ENCODE peak calls at places on chromosomes 13 and 19, in four cellular contexts. One of them, this sample, is unnamed.

GRCh38 chr13:74278901-74279300 is 144.7 kb upstream of the KLF12 start:
- DNase-seq in HepG2: no peak
- DNase-seq in K562: no peak
- DNase-seq in H1: no peak
- DNase-seq in this sample: no peak

GRCh38 chr19:13014101-13014920 is 19.0 kb downstream of the NFIX start:
- DNase-seq in HepG2: no peak
- DNase-seq in K562: no peak
- DNase-seq in H1: peak
- DNase-seq in this sample: no peak

GRCh38 chr13:37910790-37911189 is 41.2 kb upstream of the TRPC4 start:
- DNase-seq in HepG2: no peak
- DNase-seq in K562: peak
- DNase-seq in H1: no peak
- DNase-seq in this sample: no peak

GRCh38 chr13:51025245-51025872 is 85.7 kb downstream of the C13orf42 start:
- DNase-seq in HepG2: no peak
- DNase-seq in K562: no peak
- DNase-seq in H1: peak
- DNase-seq in this sample: no peak

GRCh38 chr13:40271931-40272775 is 394.3 kb downstream of the FOXO1 start:
- DNase-seq in HepG2: no peak
- DNase-seq in K562: no peak
- DNase-seq in H1: no peak
- DNase-seq in this sample: no peak

GRCh38 chr13:46160474-46161066 is 21.4 kb downstream of the LCP1 start:
- DNase-seq in HepG2: peak
- DNase-seq in K562: peak
- DNase-seq in H1: no peak
- DNase-seq in this sample: no peak

GRCh38 chr13:40352807-40353562 is 313.5 kb downstream of the FOXO1 start:
- DNase-seq in HepG2: no peak
- DNase-seq in K562: no peak
- DNase-seq in H1: no peak
- DNase-seq in this sample: no peak

GRCh38 chr19:27671876-27672275 is 1541.1 kb downstream of the UQCRFS1 start:
- DNase-seq in HepG2: no peak
- DNase-seq in K562: no peak
- DNase-seq in H1: no peak
- DNase-seq in this sample: no peak

GRCh38 chr13:101520672-101521071 is 68.2 kb downstream of the ITGBL1 start:
- DNase-seq in HepG2: no peak
- DNase-seq in K562: no peak
- DNase-seq in H1: no peak
- DNase-seq in this sample: no peak

GRCh38 chr13:75440100-75440499 is 41.9 kb downstream of the TBC1D4 start:
- DNase-seq in HepG2: peak
- DNase-seq in K562: peak
- DNase-seq in H1: no peak
- DNase-seq in this sample: no peak

GRCh38 chr19:3950871-3951861 is 18.3 kb downstream of the NMRK2 start:
- DNase-seq in HepG2: no peak
- DNase-seq in K562: peak
- DNase-seq in H1: no peak
- DNase-seq in this sample: no peak

GRCh38 chr19:38056646-38057045 is 149.6 kb downstream of the SIPA1L3 start:
- DNase-seq in HepG2: no peak
- DNase-seq in K562: no peak
- DNase-seq in H1: no peak
- DNase-seq in this sample: no peak

GRCh38 chr19:38060346-38060745 is 153.3 kb downstream of the SIPA1L3 start:
- DNase-seq in HepG2: no peak
- DNase-seq in K562: no peak
- DNase-seq in H1: no peak
- DNase-seq in this sample: no peak

GRCh38 chr19:38057954-38058690 is 151.1 kb downstream of the SIPA1L3 start:
- DNase-seq in HepG2: peak
- DNase-seq in K562: no peak
- DNase-seq in H1: no peak
- DNase-seq in this sample: no peak

GRCh38 chr19:38061294-38061693 is 154.3 kb downstream of the SIPA1L3 start:
- DNase-seq in HepG2: no peak
- DNase-seq in K562: no peak
- DNase-seq in H1: no peak
- DNase-seq in this sample: no peak

GRCh38 chr19:38059897-38060296 is 152.9 kb downstream of the SIPA1L3 start:
- DNase-seq in HepG2: no peak
- DNase-seq in K562: no peak
- DNase-seq in H1: no peak
- DNase-seq in this sample: no peak
- TF ChIP-seq GABPA in HepG2: no peak
- TF ChIP-seq GABPA in K562: no peak
- TF ChIP-seq GABPA in H1: no peak
- TF ChIP-seq GABPA in this sample: no peak

GRCh38 chr19:1773173-1773572 is 19.9 kb downstream of the ONECUT3 start:
- DNase-seq in HepG2: no peak
- DNase-seq in K562: peak
- DNase-seq in H1: no peak
- DNase-seq in this sample: no peak
- TF ChIP-seq HDAC2 in HepG2: no peak
- TF ChIP-seq HDAC2 in K562: no peak
- TF ChIP-seq HDAC2 in H1: no peak
- TF ChIP-seq HDAC2 in this sample: no peak

GRCh38 chr13:43279696-43280095 is 256.3 kb downstream of the DNAJC15 start:
- DNase-seq in HepG2: no peak
- DNase-seq in K562: no peak
- DNase-seq in H1: no peak
- DNase-seq in this sample: no peak
- TF ChIP-seq GABPA in HepG2: no peak
- TF ChIP-seq GABPA in K562: no peak
- TF ChIP-seq GABPA in H1: no peak
- TF ChIP-seq GABPA in this sample: no peak

GRCh38 chr13:81480634-81481033 is 1139.7 kb upstream of the SPRY2 start:
- DNase-seq in HepG2: no peak
- DNase-seq in K562: no peak
- DNase-seq in H1: no peak
- DNase-seq in this sample: no peak
- TF ChIP-seq HDAC2 in HepG2: no peak
- TF ChIP-seq HDAC2 in K562: no peak
- TF ChIP-seq HDAC2 in H1: no peak
- TF ChIP-seq HDAC2 in this sample: no peak

DNA sequence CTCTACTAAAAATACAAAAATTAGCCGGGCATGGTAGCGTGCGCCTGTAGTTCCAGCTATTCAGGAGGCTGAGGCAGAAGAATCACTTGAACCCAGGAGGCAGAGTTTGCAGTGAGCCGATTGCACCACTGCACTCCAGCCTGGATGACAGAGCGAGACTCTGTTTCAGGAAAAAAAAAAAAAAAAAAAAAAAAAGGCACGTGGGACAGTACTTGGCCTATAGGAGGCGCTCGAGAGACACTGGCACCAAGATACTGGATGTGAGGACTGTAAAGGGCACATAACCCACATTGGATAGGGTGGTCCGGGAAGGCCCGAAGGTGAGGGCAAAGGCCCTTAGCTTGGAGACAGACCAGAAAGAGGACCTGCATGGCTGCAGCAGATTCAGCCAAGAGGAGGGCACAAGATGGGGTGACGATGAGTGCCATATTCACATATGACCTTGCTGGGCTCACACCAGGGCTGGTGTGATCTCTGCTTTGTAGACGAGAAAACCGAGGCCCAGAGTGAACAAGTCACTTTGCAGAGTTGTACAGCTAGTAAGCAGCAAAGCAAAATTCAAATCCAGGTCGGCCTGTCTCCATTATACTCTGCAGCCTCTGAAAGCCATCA is 89.4 kb downstream of the DPF1 start:
- DNase-seq in HepG2: peak
- DNase-seq in K562: peak
- DNase-seq in H1: peak
- DNase-seq in this sample: no peak
- TF ChIP-seq GABPA in HepG2: no peak
- TF ChIP-seq GABPA in K562: no peak
- TF ChIP-seq GABPA in H1: no peak
- TF ChIP-seq GABPA in this sample: no peak

GRCh38 chr19:55112781-55113569 is 4.5 kb downstream of the PPP1R12C start:
- DNase-seq in HepG2: no peak
- DNase-seq in K562: peak
- DNase-seq in H1: no peak
- DNase-seq in this sample: no peak

GRCh38 chr19:55112246-55112780 is 5.1 kb downstream of the PPP1R12C start:
- DNase-seq in HepG2: no peak
- DNase-seq in K562: no peak
- DNase-seq in H1: no peak
- DNase-seq in this sample: no peak

GRCh38 chr19:55114566-55115145 is 2.8 kb downstream of the PPP1R12C start:
- DNase-seq in HepG2: no peak
- DNase-seq in K562: no peak
- DNase-seq in H1: no peak
- DNase-seq in this sample: no peak

GRCh38 chr19:55115446-55116065 is 1.9 kb downstream of the PPP1R12C start:
- DNase-seq in HepG2: no peak
- DNase-seq in K562: peak
- DNase-seq in H1: no peak
- DNase-seq in this sample: no peak

GRCh38 chr19:55113570-55114039 is 3.8 kb downstream of the PPP1R12C start:
- DNase-seq in HepG2: peak
- DNase-seq in K562: peak
- DNase-seq in H1: peak
- DNase-seq in this sample: no peak
- TF ChIP-seq HDAC2 in HepG2: no peak
- TF ChIP-seq HDAC2 in K562: no peak
- TF ChIP-seq HDAC2 in H1: no peak
- TF ChIP-seq HDAC2 in this sample: no peak

GRCh38 chr19:51364200-51365106 is 1.7 kb downstream of the ETFB start:
- DNase-seq in HepG2: peak
- DNase-seq in K562: no peak
- DNase-seq in H1: no peak
- DNase-seq in this sample: no peak
- TF ChIP-seq GABPA in HepG2: no peak
- TF ChIP-seq GABPA in K562: no peak
- TF ChIP-seq GABPA in H1: no peak
- TF ChIP-seq GABPA in this sample: no peak

GRCh38 chr13:80160110-80160509 is 180.8 kb downstream of the SPRY2 start:
- DNase-seq in HepG2: no peak
- DNase-seq in K562: no peak
- DNase-seq in H1: no peak
- DNase-seq in this sample: no peak

GRCh38 chr13:80161219-80161618 is 179.7 kb downstream of the SPRY2 start:
- DNase-seq in HepG2: no peak
- DNase-seq in K562: no peak
- DNase-seq in H1: no peak
- DNase-seq in this sample: no peak

GRCh38 chr13:80161896-80162295 is 179.0 kb downstream of the SPRY2 start:
- DNase-seq in HepG2: no peak
- DNase-seq in K562: no peak
- DNase-seq in H1: no peak
- DNase-seq in this sample: no peak

GRCh38 chr13:80157261-80157942 is 183.5 kb downstream of the SPRY2 start:
- DNase-seq in HepG2: no peak
- DNase-seq in K562: no peak
- DNase-seq in H1: no peak
- DNase-seq in this sample: no peak
- TF ChIP-seq HDAC2 in HepG2: no peak
- TF ChIP-seq HDAC2 in K562: no peak
- TF ChIP-seq HDAC2 in H1: no peak
- TF ChIP-seq HDAC2 in this sample: no peak

GRCh38 chr13:19089315-19089714 is 92.3 kb downstream of the TUBA3C start:
- DNase-seq in HepG2: peak
- DNase-seq in K562: peak
- DNase-seq in H1: no peak
- DNase-seq in this sample: no peak

GRCh38 chr13:19090495-19090894 is 91.1 kb downstream of the TUBA3C start:
- DNase-seq in HepG2: no peak
- DNase-seq in K562: no peak
- DNase-seq in H1: no peak
- DNase-seq in this sample: no peak

GRCh38 chr13:19088416-19088815 is 93.2 kb downstream of the TUBA3C start:
- DNase-seq in HepG2: no peak
- DNase-seq in K562: no peak
- DNase-seq in H1: no peak
- DNase-seq in this sample: no peak

GRCh38 chr13:19093437-19093836 is 88.2 kb downstream of the TUBA3C start:
- DNase-seq in HepG2: no peak
- DNase-seq in K562: no peak
- DNase-seq in H1: no peak
- DNase-seq in this sample: no peak
- TF ChIP-seq GABPA in HepG2: no peak
- TF ChIP-seq GABPA in K562: no peak
- TF ChIP-seq GABPA in H1: no peak
- TF ChIP-seq GABPA in this sample: no peak

This sample was measured in GM12878.